ENCODE peak calls at places on chromosome 19, in six cellular contexts. One of them, this sample, is unnamed.

GRCh38 chr19:13053761-13054604 is 48.7 kb downstream of the LYL1 start:
- DNase-seq in ELF-1: peak; percentile 92
- DNase-seq in ELR: peak; percentile 98
- DNase-seq in lower leg skin: peak; percentile 69
- DNase-seq in H9: no peak
- DNase-seq in HFF-Myc: peak; percentile 83
- DNase-seq in this sample: no peak

GRCh38 chr19:30669329-30670010 is 297.3 kb downstream of the ZNF536 start:
- DNase-seq in ELF-1: peak; percentile 84
- DNase-seq in lower leg skin: peak; percentile 39
- DNase-seq in ELR: peak; percentile 50
- DNase-seq in H9: peak; percentile 81
- DNase-seq in HFF-Myc: no peak
- DNase-seq in this sample: peak; percentile 42

GRCh38 chr19:5790573-5791520 is at the start of gene DUS3L:
- DNase-seq in lower leg skin: peak; percentile 97
- DNase-seq in H9: peak; percentile 99
- DNase-seq in ELR: peak; percentile 98
- DNase-seq in ELF-1: peak; percentile 99
- DNase-seq in HFF-Myc: peak; percentile 98
- DNase-seq in this sample: peak; percentile 98

GRCh38 chr19:6765738-6766356 is 1.4 kb downstream of the SH2D3A start:
- DNase-seq in H9: peak; percentile 98
- DNase-seq in ELF-1: peak; percentile 94
- DNase-seq in lower leg skin: peak; percentile 80
- DNase-seq in HFF-Myc: no peak
- DNase-seq in ELR: peak; percentile 19
- DNase-seq in this sample: peak; percentile 40

GRCh38 chr19:28710278-28710677 is 502.7 kb downstream of the UQCRFS1 start:
- DNase-seq in H9: no peak
- DNase-seq in ELF-1: no peak
- DNase-seq in lower leg skin: no peak
- DNase-seq in ELR: peak; percentile 68
- DNase-seq in HFF-Myc: peak; percentile 32
- DNase-seq in this sample: peak; percentile 5

GRCh38 chr19:1088419-1089066 is 6.6 kb downstream of the POLR2E start:
- DNase-seq in ELF-1: no peak
- DNase-seq in ELR: no peak
- DNase-seq in HFF-Myc: no peak
- DNase-seq in H9: no peak
- DNase-seq in lower leg skin: no peak
- DNase-seq in this sample: no peak

GRCh38 chr19:45130888-45131615 is 29.7 kb downstream of the NKPD1 start:
- DNase-seq in H9: no peak
- DNase-seq in ELF-1: no peak
- DNase-seq in lower leg skin: no peak
- DNase-seq in HFF-Myc: no peak
- DNase-seq in ELR: peak; percentile 22
- DNase-seq in this sample: peak; percentile 95

GRCh38 chr19:48290341-48290922 is 20.6 kb downstream of the ZNF114 start:
- DNase-seq in lower leg skin: no peak
- DNase-seq in ELR: peak; percentile 86
- DNase-seq in HFF-Myc: no peak
- DNase-seq in H9: peak; percentile 89
- DNase-seq in ELF-1: peak; percentile 79
- DNase-seq in this sample: no peak

GRCh38 chr19:8881512-8881911 is 49.3 kb downstream of the MBD3L1 start:
- DNase-seq in lower leg skin: no peak
- DNase-seq in ELF-1: no peak
- DNase-seq in HFF-Myc: no peak
- DNase-seq in H9: no peak
- DNase-seq in ELR: no peak
- DNase-seq in this sample: no peak

GRCh38 chr19:3710265-3710812 is 2.2 kb downstream of the TJP3 start:
- DNase-seq in HFF-Myc: no peak
- DNase-seq in lower leg skin: peak; percentile 70
- DNase-seq in H9: peak; percentile 63
- DNase-seq in ELF-1: peak; percentile 63
- DNase-seq in ELR: no peak
- DNase-seq in this sample: peak; percentile 35

GRCh38 chr19:23054456-23054855 is 51.5 kb upstream of the ZNF728 start:
- DNase-seq in ELF-1: no peak
- DNase-seq in lower leg skin: no peak
- DNase-seq in H9: no peak
- DNase-seq in ELR: no peak
- DNase-seq in HFF-Myc: no peak
- DNase-seq in this sample: no peak

GRCh38 chr19:4061178-4061682 is 5.5 kb downstream of the ZBTB7A start:
- DNase-seq in ELF-1: no peak
- DNase-seq in H9: peak; percentile 73
- DNase-seq in lower leg skin: peak; percentile 83
- DNase-seq in HFF-Myc: no peak
- DNase-seq in ELR: no peak
- DNase-seq in this sample: no peak

GRCh38 chr19:29380581-29380980 is 145.2 kb upstream of the VSTM2B start:
- DNase-seq in ELF-1: no peak
- DNase-seq in HFF-Myc: no peak
- DNase-seq in H9: peak; percentile 13
- DNase-seq in lower leg skin: no peak
- DNase-seq in ELR: no peak
- DNase-seq in this sample: no peak

GRCh38 chr19:343941-344624 is 513 bp downstream of the MIER2 start:
- DNase-seq in ELR: peak; percentile 48
- DNase-seq in ELF-1: peak; percentile 20
- DNase-seq in HFF-Myc: no peak
- DNase-seq in lower leg skin: no peak
- DNase-seq in H9: no peak
- DNase-seq in this sample: no peak

GRCh38 chr19:45645068-45645630 is 6.0 kb upstream of the EML2 start:
- DNase-seq in ELR: no peak
- DNase-seq in ELF-1: no peak
- DNase-seq in HFF-Myc: no peak
- DNase-seq in lower leg skin: no peak
- DNase-seq in H9: no peak
- DNase-seq in this sample: no peak

GRCh38 chr19:1173160-1173844 is 766 bp downstream of the SBNO2 start:
- DNase-seq in ELR: peak; percentile 43
- DNase-seq in HFF-Myc: no peak
- DNase-seq in ELF-1: no peak
- DNase-seq in lower leg skin: no peak
- DNase-seq in H9: no peak
- DNase-seq in this sample: no peak

GRCh38 chr19:13827656-13828055 is 32.4 kb downstream of the ZSWIM4 start:
- DNase-seq in ELR: no peak
- DNase-seq in lower leg skin: no peak
- DNase-seq in ELF-1: peak; percentile 79
- DNase-seq in HFF-Myc: no peak
- DNase-seq in H9: peak; percentile 84
- DNase-seq in this sample: no peak

GRCh38 chr19:658916-659839 is 3.8 kb downstream of the RNF126 start:
- DNase-seq in ELF-1: no peak
- DNase-seq in H9: no peak
- DNase-seq in HFF-Myc: no peak
- DNase-seq in lower leg skin: peak; percentile 78
- DNase-seq in ELR: no peak
- DNase-seq in this sample: no peak

GRCh38 chr19:57583521-57584416 is at the start of gene ZIK1:
- DNase-seq in ELR: peak; percentile 93
- DNase-seq in HFF-Myc: peak; percentile 49
- DNase-seq in lower leg skin: peak; percentile 86
- DNase-seq in H9: peak; percentile 97
- DNase-seq in ELF-1: peak; percentile 96
- DNase-seq in this sample: peak; percentile 8

GRCh38 chr19:46069841-46070341 is 29.1 kb upstream of the IGFL4 start:
- DNase-seq in lower leg skin: no peak
- DNase-seq in HFF-Myc: peak; percentile 57
- DNase-seq in H9: no peak
- DNase-seq in ELR: peak; percentile 88
- DNase-seq in ELF-1: no peak
- DNase-seq in this sample: no peak

GRCh38 chr19:8569066-8569761 is 8.0 kb downstream of the MYO1F start:
- DNase-seq in H9: no peak
- DNase-seq in ELF-1: no peak
- DNase-seq in HFF-Myc: peak; percentile 65
- DNase-seq in lower leg skin: peak; percentile 56
- DNase-seq in ELR: peak; percentile 96
- DNase-seq in this sample: no peak

GRCh38 chr19:46015961-46016425 is 6.9 kb downstream of the PGLYRP1 start:
- DNase-seq in lower leg skin: no peak
- DNase-seq in ELR: no peak
- DNase-seq in H9: no peak
- DNase-seq in ELF-1: no peak
- DNase-seq in HFF-Myc: no peak
- DNase-seq in this sample: no peak

GRCh38 chr19:29623726-29624488 is 17.8 kb downstream of the POP4 start:
- DNase-seq in ELF-1: no peak
- DNase-seq in H9: no peak
- DNase-seq in lower leg skin: no peak
- DNase-seq in ELR: no peak
- DNase-seq in HFF-Myc: no peak
- DNase-seq in this sample: no peak

GRCh38 chr19:27746691-27747380 is 1466.1 kb downstream of the UQCRFS1 start:
- DNase-seq in HFF-Myc: no peak
- DNase-seq in lower leg skin: peak; percentile 9
- DNase-seq in ELF-1: peak; percentile 79
- DNase-seq in H9: peak; percentile 70
- DNase-seq in ELR: no peak
- DNase-seq in this sample: no peak

GRCh38 chr19:38989066-38989605 is 13.6 kb upstream of the FBXO17 start:
- DNase-seq in lower leg skin: no peak
- DNase-seq in HFF-Myc: no peak
- DNase-seq in ELF-1: peak; percentile 84
- DNase-seq in ELR: peak; percentile 9
- DNase-seq in H9: peak; percentile 83
- DNase-seq in this sample: no peak

GRCh38 chr19:44776402-44777096 is 1.1 kb upstream of the CBLC start:
- DNase-seq in ELR: no peak
- DNase-seq in lower leg skin: peak; percentile 85
- DNase-seq in HFF-Myc: no peak
- DNase-seq in H9: peak; percentile 54
- DNase-seq in ELF-1: no peak
- DNase-seq in this sample: no peak

GRCh38 chr19:2057484-2058469 is 6.7 kb upstream of the MKNK2 start:
- DNase-seq in ELF-1: no peak
- DNase-seq in lower leg skin: no peak
- DNase-seq in H9: no peak
- DNase-seq in HFF-Myc: no peak
- DNase-seq in ELR: no peak
- DNase-seq in this sample: no peak

GRCh38 chr19:45103200-45103624 is 10.2 kb downstream of the PPP1R37 start:
- DNase-seq in H9: no peak
- DNase-seq in ELR: no peak
- DNase-seq in ELF-1: peak; percentile 53
- DNase-seq in lower leg skin: no peak
- DNase-seq in HFF-Myc: no peak
- DNase-seq in this sample: peak; percentile 84

GRCh38 chr19:18259848-18260247 is 14.4 kb downstream of the IQCN start:
- DNase-seq in ELR: peak; percentile 30
- DNase-seq in HFF-Myc: no peak
- DNase-seq in H9: no peak
- DNase-seq in ELF-1: no peak
- DNase-seq in lower leg skin: no peak
- DNase-seq in this sample: no peak

GRCh38 chr19:2575734-2576481 is 100.0 kb downstream of the GADD45B start:
- DNase-seq in HFF-Myc: no peak
- DNase-seq in ELR: no peak
- DNase-seq in ELF-1: no peak
- DNase-seq in lower leg skin: peak; percentile 85
- DNase-seq in H9: no peak
- DNase-seq in this sample: no peak

GRCh38 chr19:10474962-10475451 is 28.1 kb downstream of the KEAP1 start:
- DNase-seq in ELF-1: peak; percentile 16
- DNase-seq in HFF-Myc: no peak
- DNase-seq in ELR: no peak
- DNase-seq in H9: no peak
- DNase-seq in lower leg skin: no peak
- DNase-seq in this sample: no peak

GRCh38 chr19:1312732-1313694 is 27.3 kb downstream of the EFNA2 start:
- DNase-seq in ELF-1: peak; percentile 75
- DNase-seq in lower leg skin: no peak
- DNase-seq in ELR: peak; percentile 77
- DNase-seq in HFF-Myc: no peak
- DNase-seq in H9: no peak
- DNase-seq in this sample: no peak

GRCh38 chr19:862529-863304 is 3.3 kb downstream of the CFD start:
- DNase-seq in ELR: peak; percentile 67
- DNase-seq in lower leg skin: peak; percentile 69
- DNase-seq in H9: peak; percentile 92
- DNase-seq in HFF-Myc: no peak
- DNase-seq in ELF-1: peak; percentile 85
- DNase-seq in this sample: no peak

GRCh38 chr19:6161271-6161850 is 25.9 kb downstream of the ACSBG2 start:
- DNase-seq in HFF-Myc: no peak
- DNase-seq in H9: peak; percentile 77
- DNase-seq in ELF-1: peak; percentile 98
- DNase-seq in lower leg skin: peak; percentile 15
- DNase-seq in ELR: peak; percentile 19
- DNase-seq in this sample: peak; percentile 2

GRCh38 chr19:45528744-45529453 is 21.6 kb downstream of the VASP start:
- DNase-seq in ELR: no peak
- DNase-seq in lower leg skin: no peak
- DNase-seq in HFF-Myc: no peak
- DNase-seq in ELF-1: peak; percentile 94
- DNase-seq in H9: peak; percentile 95
- DNase-seq in this sample: peak; percentile 28

This sample was measured in NCI-H2081.